ENCODE peak calls at places on chromosome 10, in four cellular contexts. L, Y, O and Q are unnamed samples.

GRCh38 chr10:32146166-32146565 is 89.9 kb upstream of the KIF5B start:
- DNase-seq in O (no peak), Y (no peak), L (no peak), Q (no peak)

GRCh38 chr10:21161090-21161625 is 264.0 kb upstream of the NEBL start:
- DNase-seq in L (no peak), Y (no peak), O (no peak), Q (no peak)

GRCh38 chr10:86614853-86615252 is 39.5 kb upstream of the OPN4 start:
- DNase-seq in Y (peak; percentile 47), O (no peak), L (no peak), Q (no peak)

GRCh38 chr10:56537984-56538383 is 176.9 kb upstream of the ZWINT start:
- DNase-seq in Y (no peak), L (peak; percentile 27), O (peak; percentile 44), Q (no peak)

GRCh38 chr10:57657164-57657765 is 610.4 kb downstream of the IPMK start:
- DNase-seq in Y (peak; percentile 44), O (peak; percentile 76), L (peak; percentile 39), Q (no peak)

GRCh38 chr10:87838650-87839049 is 20.6 kb upstream of the ATAD1 start:
- DNase-seq in L (no peak), O (no peak), Y (no peak), Q (no peak)

GRCh38 chr10:98378722-98379121 is 36.3 kb downstream of the PYROXD2 start:
- DNase-seq in Y (no peak), L (peak; percentile 91), O (no peak), Q (no peak)

GRCh38 chr10:69451784-69452251 is 553 bp downstream of the TSPAN15 start:
- DNase-seq in O (peak; percentile 44), L (no peak), Y (no peak), Q (no peak)

GRCh38 chr10:123142701-123143161 is 5.2 kb upstream of the HMX2 start:
- DNase-seq in L (no peak), O (no peak), Y (no peak), Q (no peak)

GRCh38 chr10:35643151-35643975 is 1.3 kb upstream of the FZD8 start:
- DNase-seq in L (peak; percentile 66), O (peak; percentile 28), Y (peak; percentile 54), Q (no peak)

GRCh38 chr10:4344544-4344994 is 481.4 kb upstream of the AKR1E2 start:
- DNase-seq in O (peak; percentile 92), L (peak; percentile 100), Y (no peak), Q (no peak)

GRCh38 chr10:113139695-113140094 is 189.6 kb downstream of the TCF7L2 start:
- DNase-seq in Y (no peak), O (no peak), L (peak; percentile 32), Q (no peak)

GRCh38 chr10:12699258-12699700 is 302.2 kb downstream of the CCDC3 start:
- DNase-seq in L (no peak), Y (no peak), O (peak; percentile 42), Q (no peak)

GRCh38 chr10:84665883-84666463 is 337.6 kb downstream of the CCSER2 start:
- DNase-seq in O (peak; percentile 20), Y (peak; percentile 74), L (no peak), Q (no peak)

GRCh38 chr10:48463318-48464003 is 141.4 kb downstream of the ARHGAP22 start:
- DNase-seq in Y (peak; percentile 64), O (no peak), L (no peak), Q (no peak)

GRCh38 chr10:15715619-15716227 is 4.0 kb downstream of the ITGA8 start:
- DNase-seq in Y (peak; percentile 56), L (no peak), O (peak; percentile 18), Q (no peak)

GRCh38 chr10:123270806-123271205 is 116.6 kb downstream of the BUB3 start:
- DNase-seq in O (no peak), L (no peak), Y (no peak), Q (no peak)

GRCh38 chr10:14534152-14534551 is 203.4 kb upstream of the FRMD4A start:
- DNase-seq in O (no peak), Y (no peak), L (no peak), Q (no peak)

GRCh38 chr10:42952931-42953683 is 123.8 kb upstream of the RET start:
- DNase-seq in L (no peak), O (no peak), Y (no peak), Q (no peak)

GRCh38 chr10:93752761-93753160 is 5.0 kb upstream of the LGI1 start:
- DNase-seq in L (peak; percentile 34), O (peak; percentile 70), Y (no peak), Q (no peak)

GRCh38 chr10:119336599-119336998 is 129.2 kb downstream of the GRK5 start:
- DNase-seq in Y (no peak), O (no peak), L (no peak), Q (no peak)

GRCh38 chr10:35135861-35136260 is 9.2 kb downstream of the CREM start:
- DNase-seq in Y (no peak), L (peak; percentile 52), O (no peak), Q (no peak)

GRCh38 chr10:35843524-35844171 is 201.6 kb upstream of the FZD8 start:
- DNase-seq in Y (no peak), O (no peak), L (no peak), Q (no peak)

GRCh38 chr10:22341936-22342222 is 3.4 kb upstream of the SPAG6 start:
- DNase-seq in O (no peak), L (no peak), Y (no peak), Q (no peak)

GRCh38 chr10:22340362-22341189 is 4.7 kb upstream of the SPAG6 start:
- DNase-seq in Y (peak; percentile 87), O (peak; percentile 85), L (peak; percentile 82), Q (peak; percentile 69)

GRCh38 chr10:22341190-22341935 is 3.9 kb upstream of the SPAG6 start:
- DNase-seq in O (peak; percentile 30), L (peak; percentile 15), Y (no peak), Q (no peak)

GRCh38 chr10:22338260-22338894 is 6.9 kb upstream of the SPAG6 start:
- DNase-seq in L (no peak), O (no peak), Y (no peak), Q (no peak)

GRCh38 chr10:22339761-22340361 is 5.4 kb upstream of the SPAG6 start:
- DNase-seq in Y (peak; percentile 47), O (no peak), L (no peak), Q (no peak)
- TF ChIP-seq ELK1 in Y (no peak), O (no peak), L (no peak), Q (no peak)

DNA sequence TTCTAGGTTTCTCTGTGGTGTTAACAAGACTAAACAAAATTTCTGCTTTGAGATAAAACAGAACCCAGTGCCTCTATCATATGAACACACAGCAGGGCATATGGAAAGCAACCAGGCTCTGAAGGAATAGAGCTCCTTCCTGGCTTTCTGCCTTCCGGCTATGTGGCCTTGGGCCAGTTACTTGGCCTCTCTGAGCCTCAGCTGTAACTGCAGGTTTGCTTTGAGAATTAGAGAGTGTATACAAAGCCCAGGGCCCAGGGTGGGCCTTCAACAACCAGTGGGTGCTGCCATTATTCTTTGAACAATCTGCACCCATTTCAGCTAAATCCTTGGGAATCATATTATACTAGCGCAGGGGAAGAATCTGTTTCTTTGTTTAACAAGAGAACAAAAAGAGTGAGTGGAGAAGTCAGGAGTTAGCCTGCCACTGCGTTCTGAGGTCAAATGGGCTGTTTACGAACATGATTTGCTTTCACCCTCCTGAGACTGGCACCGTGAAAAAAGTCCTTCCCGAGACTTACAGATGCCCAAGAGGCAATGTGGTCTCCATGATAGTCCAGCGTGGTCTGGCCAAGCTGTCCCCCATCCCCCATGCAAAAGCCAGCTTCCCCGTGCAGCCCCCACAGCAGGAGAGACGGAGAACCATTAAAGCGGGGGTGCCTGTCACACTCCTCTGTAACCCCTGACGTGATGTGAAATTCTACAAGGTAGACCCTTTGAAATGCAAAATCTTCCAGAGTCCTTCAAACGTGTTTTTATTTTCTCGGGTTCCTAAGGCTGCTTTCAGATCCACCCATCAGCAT is 4.9 kb downstream of the FAM53B start:
- DNase-seq in L (no peak), O (no peak), Y (no peak), Q (no peak)
- TF ChIP-seq ELK1 in L (no peak), O (no peak), Y (no peak), Q (no peak)

DNA sequence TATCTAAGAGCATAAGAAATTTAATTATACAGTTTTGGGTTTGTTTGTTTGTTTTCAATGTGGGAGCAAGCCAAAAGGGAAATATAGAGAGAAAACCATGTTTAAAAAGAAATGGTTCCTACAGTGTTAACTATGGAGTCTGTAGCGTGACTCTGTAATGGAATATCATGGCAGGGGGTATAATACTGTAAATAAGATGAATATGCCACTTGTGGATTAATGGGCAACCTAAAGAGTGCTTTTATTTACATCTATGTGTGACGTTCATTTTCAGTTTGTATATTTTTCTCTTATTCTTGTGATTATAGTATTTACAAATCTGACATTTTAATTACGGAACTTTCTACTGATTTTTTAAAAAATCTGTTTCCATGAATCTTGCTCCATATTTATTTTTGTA is 95.9 kb downstream of the POLL start:
- DNase-seq in L (no peak), O (no peak), Y (no peak), Q (no peak)
- TF ChIP-seq ELK1 in L (no peak), O (no peak), Y (no peak), Q (no peak)

GRCh38 chr10:124359336-124359832 is 59.3 kb downstream of the OAT start:
- DNase-seq in L (no peak), O (no peak), Y (no peak), Q (no peak)
- TF ChIP-seq ELK1 in L (no peak), O (no peak), Y (no peak), Q (no peak)